ENCODE peak calls at places on chromosomes 6 and 20, in six cellular contexts. O is fibroblast of lung, X is A549, H is cardiac muscle cell, P is colonic mucosa, C is lower lobe of right lung. B is an unnamed sample. For H3K4me1, the result is how much of the 10 kb centered on the place peaks cover.

GRCh38 chr6:142886431-142887170 is 58.4 kb downstream of the HIVEP2 start:
- DNase-seq in H (peak), O (peak), P (no peak), X (peak), C (no peak), B (no peak)

GRCh38 chr6:149271348-149272340 is 45.9 kb upstream of the TAB2 start:
- DNase-seq in P (no peak), X (no peak), O (no peak), H (peak), C (peak), B (no peak)

GRCh38 chr20:50675671-50676376 is 15.5 kb downstream of the RIPOR3 start:
- DNase-seq in C (no peak), X (no peak), P (no peak), O (no peak), H (peak), B (no peak)

GRCh38 chr6:50816115-50816675 is 2.5 kb upstream of the TFAP2B start:
- DNase-seq in H (peak), C (peak), X (peak), P (peak), O (peak), B (no peak)

GRCh38 chr6:138456393-138456775 is 42.9 kb downstream of the NHSL1 start:
- DNase-seq in P (no peak), O (no peak), C (no peak), X (no peak), H (no peak), B (no peak)

GRCh38 chr20:35669681-35670080 is 5.0 kb upstream of the CPNE1 start:
- DNase-seq in P (no peak), H (no peak), C (no peak), X (no peak), O (no peak), B (no peak)

GRCh38 chr20:5770987-5771318 is 20.8 kb downstream of the SHLD1 start:
- DNase-seq in H (no peak), P (no peak), X (no peak), O (no peak), C (no peak), B (no peak)

GRCh38 chr6:123855493-123855892 is 51.8 kb downstream of the NKAIN2 start:
- DNase-seq in P (no peak), O (no peak), H (no peak), C (no peak), X (no peak), B (no peak)

GRCh38 chr6:31727717-31728671 is 1.1 kb downstream of the DDAH2 start:
- DNase-seq in X (no peak), O (no peak), C (no peak), H (no peak), P (no peak), B (no peak)

GRCh38 chr20:47809561-47809960 is 24.3 kb upstream of the SULF2 start:
- DNase-seq in P (no peak), X (peak), O (no peak), H (no peak), C (no peak), B (no peak)

GRCh38 chr20:57381596-57382503 is 9.3 kb upstream of the RBM38 start:
- DNase-seq in O (peak), C (peak), X (peak), P (peak), H (peak), B (no peak)

GRCh38 chr6:30143780-30144179 is 7.8 kb downstream of the TRIM40 start:
- DNase-seq in C (no peak), O (no peak), X (no peak), P (peak), H (no peak), B (no peak)

GRCh38 chr6:125528614-125529013 is 220.8 kb upstream of the HEY2 start:
- DNase-seq in C (no peak), H (no peak), P (no peak), O (no peak), X (no peak), B (no peak)

GRCh38 chr6:33885121-33886057 is 81.6 kb upstream of the MLN start:
- DNase-seq in X (peak), H (peak), O (no peak), P (peak), C (no peak), B (no peak)

GRCh38 chr6:105226598-105227291 is 46.9 kb upstream of the POPDC3 start:
- DNase-seq in P (no peak), O (no peak), X (no peak), C (no peak), H (peak), B (no peak)

GRCh38 chr20:54624701-54625472 is 149.5 kb downstream of the DOK5 start:
- DNase-seq in X (no peak), O (peak), C (no peak), H (peak), P (no peak), B (no peak)

GRCh38 chr6:2792330-2792729 is 27.1 kb downstream of the WRNIP1 start:
- DNase-seq in P (no peak), X (no peak), C (no peak), H (peak), O (no peak), B (no peak)

GRCh38 chr6:63352587-63353281 is 33.0 kb upstream of the LGSN start:
- DNase-seq in P (peak), C (no peak), O (peak), X (peak), H (peak), B (peak)

GRCh38 chr6:98118357-98119045 is 715.9 kb upstream of the POU3F2 start:
- DNase-seq in H (no peak), O (no peak), X (no peak), P (no peak), C (no peak), B (no peak)

DNA sequence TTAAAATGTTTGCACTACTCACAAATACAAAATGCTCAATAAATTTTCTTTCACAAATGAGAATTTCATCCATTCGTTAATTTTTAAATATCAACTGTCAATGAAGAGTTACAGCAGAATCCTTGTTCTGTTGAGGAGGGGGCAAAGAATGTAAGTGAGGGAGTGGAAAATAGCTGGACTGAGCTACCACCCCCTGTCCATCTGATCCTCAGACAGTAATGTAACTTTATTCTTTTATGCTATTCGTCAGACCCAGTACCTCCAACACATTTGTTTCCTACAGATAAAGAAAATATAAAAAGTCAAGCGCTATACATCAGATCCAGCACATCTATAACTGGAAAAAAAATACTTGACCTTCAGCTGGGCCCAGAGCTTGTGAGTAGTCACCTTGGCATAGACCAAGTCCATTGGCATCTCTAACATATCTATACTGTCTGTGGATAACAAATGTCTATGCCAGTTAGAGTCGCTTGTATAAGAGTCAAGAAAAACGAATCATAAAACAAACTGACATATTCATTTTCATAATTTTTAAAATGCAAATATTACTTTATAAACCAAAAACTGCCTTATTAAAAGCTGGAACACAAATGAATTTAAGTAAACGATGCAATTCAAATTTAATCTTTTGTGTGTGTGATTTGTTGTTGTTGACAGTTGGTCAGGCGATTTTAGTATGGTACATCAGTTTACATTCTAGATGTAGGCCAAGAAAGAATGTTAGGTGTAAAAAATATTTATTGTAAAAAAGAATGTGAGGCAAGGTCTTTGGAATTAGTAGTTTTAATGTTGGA is 57.2 kb upstream of the HFE start:
- DNase-seq in O (no peak), H (no peak), P (no peak), X (no peak), C (no peak), B (no peak)
- H3K4me1 ChIP-seq in O (under half), H (under half), P (under half), X (under half), C (under half), B (under half)

GRCh38 chr6:17865798-17866725 is 121.4 kb downstream of the KIF13A start:
- DNase-seq in C (no peak), X (peak), P (peak), H (peak), O (peak), B (no peak)
- H3K27ac ChIP-seq in C (no peak), X (peak), P (peak), H (peak), O (peak), B (no peak)

GRCh38 chr20:22577515-22578220 is 6.7 kb downstream of the FOXA2 start:
- DNase-seq in C (peak), P (peak), X (no peak), O (no peak), H (no peak), B (no peak)

GRCh38 chr20:22576733-22577514 is 7.4 kb downstream of the FOXA2 start:
- DNase-seq in X (no peak), P (no peak), H (no peak), C (no peak), O (no peak), B (no peak)

GRCh38 chr20:22579711-22580697 is 4.4 kb downstream of the FOXA2 start:
- DNase-seq in O (no peak), P (peak), H (no peak), C (peak), X (no peak), B (no peak)

GRCh38 chr20:22578221-22579118 is 5.9 kb downstream of the FOXA2 start:
- DNase-seq in C (peak), H (no peak), P (peak), X (peak), O (no peak), B (no peak)

GRCh38 chr20:22579119-22579427 is 5.3 kb downstream of the FOXA2 start:
- DNase-seq in H (no peak), P (no peak), O (no peak), C (no peak), X (no peak), B (no peak)
- H3K4me1 ChIP-seq in H (under half), P (under half), O (under half), C (under half), X (half or more), B (under half)

DNA sequence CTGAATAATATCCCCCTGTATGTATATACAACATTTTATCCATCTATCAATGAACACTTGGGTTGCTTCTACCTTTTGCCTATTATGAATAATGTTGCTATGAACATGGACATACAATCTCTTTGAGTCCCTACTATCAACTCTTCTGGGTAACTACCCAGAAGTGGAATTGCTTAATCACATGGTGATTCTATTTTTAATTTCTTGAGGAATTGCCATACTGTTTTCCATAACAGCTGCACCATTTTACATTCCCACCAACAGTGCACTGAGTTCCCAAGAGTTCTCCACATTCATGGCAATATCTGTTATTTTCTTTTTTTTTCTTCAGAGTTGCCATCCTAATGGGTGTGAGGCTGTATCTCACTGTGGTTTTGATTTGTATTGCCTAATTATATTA is 88.3 kb downstream of the ZHX3 start:
- DNase-seq in O (peak), H (peak), C (no peak), X (no peak), P (no peak), B (no peak)
- H3K27ac ChIP-seq in O (no peak), H (no peak), C (no peak), X (no peak), P (no peak), B (no peak)

GRCh38 chr20:17557675-17558006 is 12.2 kb upstream of the DSTN start:
- DNase-seq in C (no peak), X (peak), O (peak), H (peak), P (peak), B (no peak)

GRCh38 chr20:17558154-17558940 is 11.5 kb upstream of the DSTN start:
- DNase-seq in H (peak), P (peak), C (no peak), X (peak), O (peak), B (no peak)

GRCh38 chr20:17560344-17561074 is 9.4 kb upstream of the DSTN start:
- DNase-seq in X (no peak), P (no peak), C (no peak), O (no peak), H (no peak), B (no peak)

GRCh38 chr20:17559338-17559737 is 10.5 kb upstream of the DSTN start:
- DNase-seq in P (no peak), O (no peak), C (peak), X (no peak), H (no peak), B (no peak)

DNA sequence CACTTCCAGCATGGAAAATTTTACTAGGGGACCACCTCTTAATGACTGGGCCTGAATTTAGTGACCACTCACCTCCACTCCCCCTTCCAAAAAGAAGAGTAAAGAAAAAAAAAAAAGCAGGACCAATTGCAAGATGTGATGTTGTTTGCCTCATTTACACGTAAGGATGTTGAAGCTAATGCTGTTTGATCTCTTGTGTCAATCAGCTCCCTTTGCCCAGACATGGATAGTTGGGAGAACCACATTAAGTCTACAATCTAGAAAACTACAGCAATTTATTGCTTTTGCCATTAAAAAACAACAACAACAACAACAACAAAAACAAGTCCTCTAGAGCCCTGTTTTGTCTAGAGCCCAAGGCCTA is 11.0 kb upstream of the DSTN start:
- DNase-seq in O (no peak), C (no peak), X (no peak), P (no peak), H (no peak), B (no peak)
- H3K4me1 ChIP-seq in O (under half), C (under half), X (half or more), P (under half), H (under half), B (under half)

GRCh38 chr6:7692453-7692784 is 33.5 kb upstream of the BMP6 start:
- DNase-seq in O (no peak), H (no peak), P (no peak), C (no peak), X (no peak), B (no peak)
- H3K27ac ChIP-seq in O (no peak), H (no peak), P (no peak), C (no peak), X (peak), B (no peak)

B was measured in iPS DF 6.9.